ENCODE peak calls at places on chromosomes 12 and 14, in five cellular contexts. C is HCT116, J is stomach, L is endothelial cell of umbilical vein, Y is transverse colon. X is an unnamed sample.

GRCh38 chr12:84913151-84913550 is 552 bp upstream of the SLC6A15 start:
- DNase-seq in L (no peak), Y (no peak), J (no peak), C (no peak), X (no peak)

GRCh38 chr12:58459191-58459590 is 461.1 kb downstream of the LRIG3 start:
- DNase-seq in J (no peak), Y (no peak), L (no peak), C (no peak), X (no peak)

GRCh38 chr14:50087350-50088116 is 28.8 kb downstream of the VCPKMT start:
- DNase-seq in J (no peak), L (no peak), Y (no peak), C (no peak), X (no peak)

GRCh38 chr12:130198663-130199060 is 36.4 kb downstream of the FZD10 start:
- DNase-seq in J (peak; percentile 17), L (no peak), Y (no peak), C (no peak), X (no peak)

GRCh38 chr12:26318661-26319068 is 123.3 kb downstream of the SSPN start:
- DNase-seq in L (peak; percentile 44), J (no peak), C (no peak), Y (peak; percentile 37), X (no peak)

GRCh38 chr12:26124491-26125450 is at the start of gene BHLHE41:
- DNase-seq in Y (peak; percentile 85), C (no peak), J (peak; percentile 78), L (peak; percentile 23), X (peak; percentile 95)

GRCh38 chr14:63956326-63956725 is 103.5 kb downstream of the SYNE2 start:
- DNase-seq in J (no peak), Y (no peak), C (no peak), L (no peak), X (no peak)

GRCh38 chr12:89383235-89384049 is 31.1 kb upstream of the DUSP6 start:
- DNase-seq in Y (peak; percentile 23), C (no peak), J (no peak), L (peak; percentile 40), X (no peak)

GRCh38 chr12:30191701-30192455 is 408.1 kb upstream of the TMTC1 start:
- DNase-seq in J (no peak), L (peak; percentile 5), C (no peak), Y (no peak), X (no peak)

GRCh38 chr12:53484686-53485567 is 14.3 kb downstream of the MAP3K12 start:
- DNase-seq in C (no peak), L (no peak), J (no peak), Y (no peak), X (no peak)

GRCh38 chr12:107684029-107684790 is 1.4 kb upstream of the PWP1 start:
- DNase-seq in Y (no peak), C (no peak), L (no peak), J (no peak), X (no peak)

GRCh38 chr14:95408731-95409471 is 89.2 kb upstream of the CLMN start:
- DNase-seq in L (no peak), Y (peak; percentile 25), J (no peak), C (no peak), X (no peak)

GRCh38 chr12:70317781-70318180 is 48.3 kb upstream of the KCNMB4 start:
- DNase-seq in C (no peak), L (no peak), Y (no peak), J (no peak), X (no peak)

GRCh38 chr12:13365782-13366366 is 169.3 kb downstream of the EMP1 start:
- DNase-seq in C (no peak), Y (no peak), L (no peak), J (no peak), X (peak; percentile 79)

GRCh38 chr12:90449611-90450010 is 505.4 kb downstream of the CCER1 start:
- DNase-seq in J (no peak), Y (no peak), L (peak; percentile 53), C (no peak), X (no peak)

GRCh38 chr12:549476-550082 is 89.8 kb downstream of the B4GALNT3 start:
- DNase-seq in C (no peak), J (no peak), L (no peak), Y (no peak), X (no peak)

GRCh38 chr14:105641075-105641937 is 114.9 kb downstream of the TMEM121 start:
- DNase-seq in L (no peak), C (no peak), J (no peak), Y (no peak), X (no peak)

GRCh38 chr12:97960225-97960624 is 497.6 kb downstream of the RMST start:
- DNase-seq in J (no peak), Y (no peak), L (no peak), C (no peak), X (no peak)

GRCh38 chr14:21072781-21073339 is 2.8 kb downstream of the ARHGEF40 start:
- DNase-seq in C (no peak), Y (peak; percentile 68), L (no peak), J (peak; percentile 84), X (no peak)

GRCh38 chr14:21070083-21070609 is at the start of gene ARHGEF40:
- DNase-seq in C (no peak), Y (peak; percentile 69), L (peak; percentile 8), J (peak; percentile 74), X (no peak)

GRCh38 chr14:21070610-21071224 is 613 bp downstream of the ARHGEF40 start:
- DNase-seq in J (no peak), L (peak; percentile 7), C (no peak), Y (peak; percentile 74), X (no peak)

GRCh38 chr14:21072102-21072501 is 2.0 kb downstream of the ARHGEF40 start:
- DNase-seq in Y (no peak), J (no peak), L (no peak), C (no peak), X (no peak)

DNA sequence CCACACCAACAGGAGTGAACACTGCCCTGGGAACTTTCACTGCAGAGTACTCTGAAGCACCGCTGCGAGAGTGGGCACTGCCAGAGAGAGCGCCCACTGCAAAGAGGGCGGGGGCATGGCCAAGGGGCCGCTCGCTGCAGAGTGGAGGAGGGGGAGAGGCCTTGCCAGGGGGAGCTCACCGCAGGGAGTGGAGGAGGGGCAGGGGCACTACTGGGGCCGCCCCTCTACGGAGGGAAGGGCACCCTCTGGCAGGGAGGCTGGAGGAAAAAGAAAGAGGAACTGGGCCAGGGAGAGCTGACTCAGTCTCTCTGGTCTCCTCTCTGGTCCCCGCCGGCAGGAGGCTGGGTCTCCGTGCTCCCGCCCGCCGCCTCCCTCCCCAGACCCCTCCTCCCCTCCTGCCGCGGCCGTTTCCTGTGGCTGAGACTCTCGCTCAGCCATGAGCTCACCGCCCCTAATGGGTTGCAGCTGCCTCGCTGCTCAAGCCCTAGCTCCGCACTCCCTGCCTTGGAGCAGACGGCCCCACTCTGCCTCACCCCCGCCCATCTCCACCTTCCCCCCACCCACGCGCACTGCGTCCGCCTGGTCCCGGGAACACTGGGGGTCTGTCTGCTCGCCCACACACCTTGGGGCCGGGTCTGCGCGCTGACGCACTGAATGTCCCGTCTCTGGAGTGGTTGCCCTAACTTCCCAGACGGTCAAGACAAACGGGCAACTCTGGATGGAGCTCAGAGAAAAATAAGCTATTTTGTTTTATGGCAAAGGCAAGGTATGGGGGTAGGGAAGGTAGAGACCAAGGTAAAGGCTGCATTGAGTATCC is 1.3 kb downstream of the ARHGEF40 start:
- DNase-seq in Y (peak; percentile 85), C (no peak), J (peak; percentile 73), L (peak; percentile 84), X (no peak)
- TF ChIP-seq POLR2A in Y (peak; percentile 39), C (no peak), J (no peak), L (no peak), X (no peak)

GRCh38 chr14:52125885-52126284 is 57.0 kb upstream of the NID2 start:
- DNase-seq in Y (no peak), L (no peak), C (no peak), J (no peak), X (no peak)

GRCh38 chr14:52129733-52130132 is 60.9 kb upstream of the NID2 start:
- DNase-seq in Y (no peak), J (no peak), C (no peak), L (no peak), X (no peak)

GRCh38 chr14:52119030-52119429 is 50.2 kb upstream of the NID2 start:
- DNase-seq in L (no peak), J (no peak), Y (no peak), C (no peak), X (no peak)

GRCh38 chr14:52121441-52121840 is 52.6 kb upstream of the NID2 start:
- DNase-seq in L (no peak), C (no peak), J (no peak), Y (no peak), X (no peak)

DNA sequence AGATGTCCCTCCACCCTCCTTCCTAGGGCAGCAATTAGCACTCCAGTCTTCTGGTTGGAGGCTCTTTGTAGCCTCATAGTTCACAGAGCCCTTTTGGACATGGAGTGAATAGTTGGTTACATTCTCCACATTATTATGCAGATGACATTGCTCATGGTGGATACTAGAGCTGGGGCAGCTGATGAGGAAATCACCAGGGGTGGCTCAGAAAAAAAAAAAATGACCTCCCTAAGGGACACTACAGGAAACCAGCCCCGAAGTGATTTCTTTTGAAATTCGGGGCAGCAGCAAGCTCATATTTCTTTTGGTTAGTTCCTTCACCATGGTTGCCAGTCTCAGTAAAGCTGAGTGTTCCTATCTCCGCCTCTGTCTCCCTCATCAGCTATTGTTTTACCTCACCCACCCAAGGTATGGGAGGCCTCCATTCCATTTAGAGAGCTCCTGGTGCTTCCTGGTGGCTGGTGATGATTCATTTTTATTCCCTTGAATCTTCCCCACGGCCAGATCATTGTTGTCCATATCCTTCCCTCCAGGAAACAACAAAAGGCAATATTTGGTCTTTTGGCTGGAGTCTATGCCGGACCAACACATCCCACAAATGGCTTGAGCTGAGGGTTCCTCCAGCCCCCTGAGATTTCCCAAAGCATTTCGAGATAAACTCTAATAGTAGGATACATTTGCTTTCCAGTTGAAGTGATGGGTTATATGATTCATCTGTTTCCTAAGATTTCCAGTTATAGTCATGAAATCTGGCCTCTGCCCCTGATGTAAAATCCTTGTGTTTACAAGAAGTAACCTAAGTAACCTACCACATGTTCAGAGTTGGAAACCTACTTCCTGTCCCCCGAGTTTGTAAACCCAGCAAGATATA is 56.2 kb upstream of the NID2 start:
- DNase-seq in L (peak; percentile 33), J (no peak), Y (no peak), C (no peak), X (no peak)
- H3K27ac ChIP-seq in L (peak overlapping the region; percentile 19), J (no peak overlapping the region), Y (no peak overlapping the region), C (no peak overlapping the region), X (no peak overlapping the region)

GRCh38 chr12:101802486-101802885 is 28.3 kb downstream of the GNPTAB start:
- DNase-seq in C (no peak), L (no peak), Y (no peak), J (no peak), X (no peak)
- TF ChIP-seq POLR2AphosphoS5 in C (no peak), L (no peak), Y (no peak), J (no peak), X (no peak)

DNA sequence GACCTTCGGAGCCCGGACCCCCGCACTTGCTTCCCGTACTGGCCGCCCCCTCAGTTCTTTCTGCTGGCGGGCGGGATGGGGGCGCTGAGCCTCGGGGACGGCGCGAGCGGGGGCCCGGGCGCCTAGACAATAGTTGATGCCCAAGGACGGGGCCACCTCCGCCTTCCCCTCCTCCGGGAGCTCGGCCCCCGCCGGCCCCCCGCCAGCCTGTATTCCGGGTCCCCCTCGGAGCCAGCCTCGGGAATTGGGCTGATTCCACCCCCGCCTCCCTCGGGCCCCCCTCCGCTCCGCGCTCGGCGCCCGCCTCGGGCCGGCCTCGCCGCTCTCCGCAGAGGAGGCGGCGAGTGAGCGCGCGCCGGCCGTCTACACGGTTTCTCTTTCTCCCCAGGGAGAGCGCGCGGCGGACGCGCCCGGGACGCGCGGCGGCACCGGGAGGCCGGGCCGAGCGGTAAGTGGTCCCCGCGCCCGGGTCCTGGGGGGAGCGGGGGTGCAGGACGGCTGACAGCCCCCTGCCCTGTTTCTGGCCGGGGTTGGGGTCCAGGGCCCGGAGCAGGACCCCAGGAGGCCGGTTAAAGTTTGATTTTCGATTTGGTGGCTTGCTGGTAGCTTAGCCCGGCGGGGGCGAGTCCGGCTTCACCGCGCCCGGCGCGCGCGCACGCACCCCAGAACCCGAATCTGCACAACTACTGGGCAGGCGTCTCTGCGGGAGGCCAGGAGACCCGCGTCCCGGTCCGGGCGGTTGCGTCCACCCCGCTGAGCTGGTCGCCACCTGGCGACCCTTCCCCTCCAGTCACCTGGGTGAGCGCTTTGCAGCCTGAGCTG is 413.7 kb downstream of the PCNX1 start:
- DNase-seq in C (no peak), L (peak; percentile 65), Y (peak; percentile 67), J (peak; percentile 73), X (no peak)
- TF ChIP-seq POLR2A in C (no peak), L (no peak), Y (peak; percentile 29), J (no peak), X (peak; percentile 35)

X was measured in esophagus muscularis mucosa.